ENCODE peak calls at places on chromosome 16, in eight cellular contexts. I, T, H, U, A, M, S and L are unnamed samples.
A peak's percentile ranks its signal among the peaks of the same experiment; 100 is the strongest.

GRCh38 chr16:87319011-87319410 is 1.8 kb upstream of the C16orf95 start:
- DNase-seq in I (no peak), T (no peak), A (no peak), S (no peak), U (no peak), M (no peak), H (no peak), L (no peak)

GRCh38 chr16:11781773-11782172 is 15.3 kb downstream of the ZC3H7A start:
- DNase-seq in H (no peak), T (no peak), S (no peak), A (no peak), I (no peak), U (no peak), M (no peak), L (no peak)

GRCh38 chr16:4494746-4495490 is 18.7 kb downstream of the HMOX2 start:
- DNase-seq in U (no peak), H (no peak), A (no peak), M (no peak), T (no peak), I (no peak), S (no peak), L (no peak)

GRCh38 chr16:81263470-81264200 is 25.1 kb downstream of the BCO1 start:
- DNase-seq in M (no peak), T (no peak), H (no peak), A (no peak), S (no peak), U (no peak), I (peak; percentile 14), L (peak; percentile 59)

GRCh38 chr16:86579268-86580062 is 1.1 kb downstream of the FOXL1 start:
- DNase-seq in M (no peak), A (no peak), H (no peak), I (no peak), U (no peak), T (no peak), S (no peak), L (peak; percentile 78)

GRCh38 chr16:79261461-79261860 is 339.1 kb downstream of the MAF start:
- DNase-seq in S (no peak), M (no peak), A (peak; percentile 25), I (no peak), U (peak; percentile 68), T (peak; percentile 57), H (peak; percentile 65), L (peak; percentile 81)

GRCh38 chr16:526181-527014 is 1.1 kb upstream of the CAPN15 start:
- DNase-seq in M (no peak), S (no peak), T (peak; percentile 56), H (no peak), U (no peak), A (peak; percentile 15), I (no peak), L (peak; percentile 87)

GRCh38 chr16:52439171-52439701 is 107.7 kb downstream of the TOX3 start:
- DNase-seq in T (no peak), M (no peak), A (no peak), S (no peak), U (no peak), H (no peak), I (no peak), L (no peak)

GRCh38 chr16:88468289-88469129 is 15.4 kb downstream of the ZFPM1 start:
- DNase-seq in A (no peak), S (no peak), I (no peak), M (no peak), H (no peak), T (no peak), U (no peak), L (peak; percentile 69)

GRCh38 chr16:87380875-87381274 is 2.7 kb downstream of the FBXO31 start:
- DNase-seq in U (no peak), S (no peak), I (no peak), T (no peak), H (no peak), A (no peak), M (no peak), L (no peak)

GRCh38 chr16:53529529-53529928 is 26.5 kb upstream of the AKTIP start:
- DNase-seq in S (no peak), M (no peak), T (no peak), I (no peak), U (no peak), H (no peak), A (no peak), L (no peak)

GRCh38 chr16:47377156-47377555 is 83.7 kb downstream of the ITFG1 start:
- DNase-seq in U (no peak), A (no peak), I (no peak), M (no peak), T (no peak), H (no peak), S (no peak), L (no peak)

GRCh38 chr16:80610489-80611156 is 69.8 kb downstream of the DYNLRB2 start:
- DNase-seq in H (no peak), T (no peak), M (no peak), S (no peak), U (no peak), I (no peak), A (no peak), L (no peak)

GRCh38 chr16:3123986-3124886 is 10.6 kb upstream of the ZNF213 start:
- DNase-seq in U (peak; percentile 98), S (peak; percentile 96), M (no peak), I (peak; percentile 97), A (peak; percentile 97), H (peak; percentile 97), T (peak; percentile 97), L (peak; percentile 99)

GRCh38 chr16:17305694-17306093 is 165.1 kb downstream of the XYLT1 start:
- DNase-seq in A (no peak), U (no peak), T (no peak), I (no peak), H (no peak), S (no peak), M (no peak), L (no peak)

GRCh38 chr16:71537643-71538042 is 11.4 kb downstream of the CHST4 start:
- DNase-seq in T (no peak), M (no peak), S (no peak), I (no peak), H (no peak), U (no peak), A (peak; percentile 18), L (no peak)

GRCh38 chr16:10039220-10040096 is 142.8 kb downstream of the GRIN2A start:
- DNase-seq in T (no peak), S (no peak), M (no peak), H (no peak), I (no peak), A (no peak), U (no peak), L (peak; percentile 57)

GRCh38 chr16:69848635-69849545 is 86.8 kb downstream of the WWP2 start:
- DNase-seq in H (peak; percentile 92), S (peak; percentile 83), M (no peak), U (peak; percentile 95), I (peak; percentile 81), T (peak; percentile 86), A (no peak), L (peak; percentile 93)

GRCh38 chr16:82949016-82949415 is 322.2 kb downstream of the CDH13 start:
- DNase-seq in T (no peak), U (no peak), I (no peak), A (no peak), H (no peak), M (no peak), S (no peak), L (no peak)
- H3K4me3 ChIP-seq in T (no peak overlapping the region), U (no peak overlapping the region), I (no peak overlapping the region), A (no peak overlapping the region), H (no peak overlapping the region), M (no peak overlapping the region), S (no peak overlapping the region), L (no peak overlapping the region)

GRCh38 chr16:84016477-84016876 is 26.1 kb downstream of the SLC38A8 start:
- DNase-seq in I (no peak), S (no peak), H (no peak), A (no peak), M (no peak), T (no peak), U (no peak), L (no peak)

GRCh38 chr16:84009282-84009681 is 33.3 kb downstream of the SLC38A8 start:
- DNase-seq in S (no peak), M (no peak), I (no peak), H (no peak), U (peak; percentile 15), T (no peak), A (no peak), L (no peak)

GRCh38 chr16:84015399-84015798 is 27.2 kb downstream of the SLC38A8 start:
- DNase-seq in S (no peak), I (no peak), T (no peak), M (no peak), U (no peak), A (no peak), H (no peak), L (no peak)

GRCh38 chr16:84014570-84015327 is 27.8 kb downstream of the SLC38A8 start:
- DNase-seq in U (no peak), S (no peak), I (no peak), A (no peak), M (no peak), T (no peak), H (no peak), L (no peak)

GRCh38 chr16:84013787-84014569 is 28.6 kb downstream of the SLC38A8 start:
- DNase-seq in H (no peak), S (no peak), T (no peak), U (no peak), I (no peak), A (peak; percentile 24), M (no peak), L (no peak)
- H3K27me3 ChIP-seq in H (peaks cover 15% of the 10 kb centered on the region), S (no peaks in the 10 kb centered on the region), T (peaks cover 5% of the 10 kb centered on the region), U (no peaks in the 10 kb centered on the region), I (no peaks in the 10 kb centered on the region), A (no peaks in the 10 kb centered on the region), M (no peaks in the 10 kb centered on the region), L (no peaks in the 10 kb centered on the region)

DNA sequence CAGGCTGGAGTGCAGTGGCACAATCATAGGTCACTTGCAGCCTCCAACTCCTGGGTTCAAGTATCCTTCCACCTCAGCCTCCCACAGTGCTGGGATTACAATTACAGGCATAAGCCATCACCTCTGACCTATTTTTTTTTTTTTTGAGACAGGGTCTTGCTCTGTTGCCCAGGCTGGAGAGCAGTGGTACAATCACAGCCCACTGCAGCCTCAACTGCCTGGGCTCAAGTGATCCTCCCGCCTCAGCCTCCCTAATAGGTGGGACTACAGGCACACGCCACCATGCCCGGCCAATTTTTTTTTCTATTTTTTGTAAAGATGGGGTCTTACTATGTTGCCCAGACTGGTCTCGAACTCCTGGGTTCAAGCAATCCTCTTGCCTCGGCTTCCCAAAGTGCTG is 5.6 kb upstream of the GGA2 start:
- DNase-seq in A (no peak), U (no peak), M (no peak), S (no peak), H (no peak), T (no peak), I (no peak), L (no peak)
- H3K4me1 ChIP-seq in A (peaks cover 13% of the 10 kb centered on the region), U (no peaks in the 10 kb centered on the region), M (no peaks in the 10 kb centered on the region), S (no peaks in the 10 kb centered on the region), H (no peaks in the 10 kb centered on the region), T (peaks cover 11% of the 10 kb centered on the region), I (peaks cover 2% of the 10 kb centered on the region), L (no peaks in the 10 kb centered on the region)

DNA sequence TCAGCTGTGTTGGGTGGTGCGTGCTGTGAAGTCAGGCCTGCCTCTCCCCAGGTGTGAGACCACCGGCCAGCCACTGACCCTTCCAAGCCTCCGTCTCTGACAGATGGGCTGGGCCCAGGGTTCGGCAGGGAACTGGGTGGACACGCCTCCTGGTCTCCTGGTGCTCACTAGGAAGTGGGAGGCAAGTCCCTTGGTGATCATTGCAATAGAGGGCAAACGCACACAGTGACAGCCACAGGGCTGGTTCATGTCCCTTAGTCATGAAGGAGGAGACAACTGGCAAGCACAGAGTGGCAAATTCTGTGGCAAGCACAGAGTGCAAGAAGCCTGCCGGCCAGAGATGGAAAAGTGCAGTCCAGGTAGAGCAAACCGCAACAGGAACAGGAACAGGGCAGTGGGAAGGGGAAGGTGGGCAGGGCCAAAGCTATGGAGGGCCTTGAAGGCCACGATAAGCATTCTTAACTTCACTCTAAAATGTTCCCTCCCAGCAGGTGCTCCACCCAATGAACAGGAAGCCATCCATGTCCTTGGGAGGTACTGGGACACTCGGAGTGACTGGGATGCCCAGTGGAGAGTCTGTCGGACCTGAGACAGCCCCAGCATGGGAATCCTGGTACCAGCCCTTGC is 21.9 kb downstream of the USP7 start:
- DNase-seq in T (no peak), S (no peak), I (no peak), H (peak; percentile 65), U (no peak), A (no peak), M (no peak), L (no peak)
- H3K4me3 ChIP-seq in T (no peak overlapping the region), S (no peak overlapping the region), I (no peak overlapping the region), H (no peak overlapping the region), U (no peak overlapping the region), A (no peak overlapping the region), M (no peak overlapping the region), L (no peak overlapping the region)